ENCODE peak calls at places on chromosomes 3 and 15, in ten cellular contexts. Q is psoas muscle; J is coronary artery; T is suprapubic skin; X is body of pancreas; U is transverse colon; S is lower lobe of right lung; G is ovary; M is lower leg skin; B is CD8-positive, alpha-beta T cell. A is an unnamed sample.

GRCh38 chr3:37129871-37130270 is 44.5 kb downstream of the LRRFIP2 start:
- DNase-seq in G (no peak), S (no peak), M (no peak), X (no peak), Q (no peak), B (no peak), T (no peak), U (no peak), J (no peak), A (no peak)

GRCh38 chr3:52108302-52109232 is 45.7 kb downstream of the POC1A start:
- DNase-seq in M (no peak), J (no peak), G (peak; percentile 37), Q (peak; percentile 73), U (no peak), S (peak; percentile 23), T (no peak), X (no peak), B (no peak), A (no peak)

GRCh38 chr15:70416851-70417250 is 319.1 kb upstream of the TLE3 start:
- DNase-seq in S (no peak), B (no peak), X (no peak), T (no peak), Q (no peak), M (no peak), U (no peak), J (no peak), G (no peak), A (no peak)

GRCh38 chr15:25801586-25802284 is 61.4 kb downstream of the ATP10A start:
- DNase-seq in Q (no peak), T (no peak), X (no peak), S (no peak), B (no peak), M (peak; percentile 72), U (no peak), J (peak; percentile 65), G (no peak), A (no peak)

GRCh38 chr3:50119786-50120185 is 31.1 kb downstream of the RBM5 start:
- DNase-seq in T (peak; percentile 54), Q (no peak), G (no peak), B (no peak), M (no peak), U (no peak), X (no peak), S (peak; percentile 31), J (no peak), A (no peak)

GRCh38 chr15:39438795-39439577 is 141.9 kb upstream of the THBS1 start:
- DNase-seq in U (no peak), M (no peak), B (no peak), T (no peak), Q (no peak), S (peak; percentile 46), G (no peak), X (no peak), J (no peak), A (no peak)

GRCh38 chr15:39680868-39681267 is 100.0 kb downstream of the THBS1 start:
- DNase-seq in S (no peak), B (no peak), X (no peak), U (no peak), J (no peak), M (no peak), T (no peak), G (no peak), Q (no peak), A (peak; percentile 43)

GRCh38 chr3:139758654-139759291 is 81.0 kb upstream of the NMNAT3 start:
- DNase-seq in S (no peak), J (no peak), U (no peak), B (no peak), Q (no peak), M (no peak), G (no peak), T (no peak), X (no peak), A (peak; percentile 60)

GRCh38 chr3:24591661-24592555 is 97.3 kb upstream of the THRB start:
- DNase-seq in X (no peak), J (no peak), S (no peak), M (no peak), U (no peak), G (no peak), T (no peak), B (no peak), Q (no peak), A (no peak)

GRCh38 chr3:118884748-118885206 is 149.9 kb downstream of the IGSF11 start:
- DNase-seq in G (peak; percentile 84), B (peak; percentile 85), T (no peak), S (peak; percentile 71), U (peak; percentile 73), X (peak; percentile 93), J (no peak), M (peak; percentile 90), Q (peak; percentile 84), A (peak; percentile 51)
- H3K4me3 ChIP-seq in G (no peak overlapping the region), B (no peak overlapping the region), T (no peak overlapping the region), S (no peak overlapping the region), U (no peak overlapping the region), X (no peak overlapping the region), J (no peak overlapping the region), M (no peak overlapping the region), Q (no peak overlapping the region), A (no peak overlapping the region)

GRCh38 chr3:129929383-129929782 is 35.9 kb upstream of the TMCC1 start:
- DNase-seq in G (no peak), X (no peak), B (no peak), Q (no peak), S (no peak), M (no peak), U (no peak), J (no peak), T (no peak), A (no peak)
- H3K4me3 ChIP-seq in G (no peak overlapping the region), X (no peak overlapping the region), B (no peak overlapping the region), Q (no peak overlapping the region), S (no peak overlapping the region), M (no peak overlapping the region), U (no peak overlapping the region), J (no peak overlapping the region), T (no peak overlapping the region), A (no peak overlapping the region)

GRCh38 chr3:149152420-149152819 is 23.0 kb downstream of the HPS3 start:
- DNase-seq in Q (no peak), S (no peak), J (no peak), B (no peak), T (no peak), X (no peak), M (no peak), U (no peak), G (no peak), A (peak; percentile 79)
- H3K4me3 ChIP-seq in Q (no peak overlapping the region), S (no peak overlapping the region), J (no peak overlapping the region), B (no peak overlapping the region), T (no peak overlapping the region), X (no peak overlapping the region), M (no peak overlapping the region), U (no peak overlapping the region), G (no peak overlapping the region), A (no peak overlapping the region)

GRCh38 chr15:69298697-69299441 is at the start of gene PAQR5:
- DNase-seq in B (no peak), T (no peak), M (no peak), U (peak; percentile 75), Q (peak; percentile 59), J (no peak), S (peak; percentile 81), X (peak; percentile 66), G (no peak), A (no peak)
- H3K4me3 ChIP-seq in B (no peak within 1 kb of the TSS), T (peak within 1 kb of the TSS; percentile 73), M (peak within 1 kb of the TSS; percentile 5), U (peak within 1 kb of the TSS; percentile 37), Q (peak within 1 kb of the TSS; percentile 72), J (peak within 1 kb of the TSS; percentile 78), S (peak within 1 kb of the TSS; percentile 68), X (peak within 1 kb of the TSS; percentile 24), G (peak within 1 kb of the TSS; percentile 33), A (peak within 1 kb of the TSS; percentile 35)

GRCh38 chr3:40521254-40521653 is 3.5 kb upstream of the ZNF621 start:
- DNase-seq in G (no peak), J (no peak), S (no peak), T (no peak), U (no peak), Q (no peak), X (no peak), M (no peak), B (no peak), A (no peak)

GRCh38 chr3:40528426-40528825 is 3.7 kb downstream of the ZNF621 start:
- DNase-seq in X (no peak), Q (no peak), B (no peak), T (no peak), M (no peak), J (no peak), G (no peak), S (no peak), U (no peak), A (no peak)

GRCh38 chr3:40524222-40524570 is 564 bp upstream of the ZNF621 start:
- DNase-seq in J (no peak), M (no peak), U (no peak), X (no peak), T (no peak), G (no peak), S (no peak), Q (no peak), B (no peak), A (no peak)

GRCh38 chr3:40524571-40525285 is at the start of gene ZNF621:
- DNase-seq in T (peak; percentile 94), Q (peak; percentile 96), B (peak; percentile 90), G (peak; percentile 90), J (peak; percentile 93), S (peak; percentile 95), X (peak; percentile 94), M (peak; percentile 98), U (peak; percentile 94), A (peak; percentile 87)

GRCh38 chr3:40523781-40524180 is 979 bp upstream of the ZNF621 start:
- DNase-seq in X (peak; percentile 33), B (no peak), Q (no peak), S (no peak), J (no peak), G (no peak), M (no peak), U (no peak), T (no peak), A (no peak)
- H3K4me3 ChIP-seq in X (no peak overlapping the region), B (no peak overlapping the region), Q (peak overlapping the region; percentile 91), S (no peak overlapping the region), J (no peak overlapping the region), G (no peak overlapping the region), M (no peak overlapping the region), U (no peak overlapping the region), T (peak overlapping the region; percentile 77), A (no peak overlapping the region)

A was measured in astrocyte of the spinal cord.